ENCODE peak calls at places on chromosome 17, in six cellular contexts. I is AG09309, G is astrocyte of the spinal cord, L is colonic mucosa, J is mucosa of descending colon, U is coronary artery. E is an unnamed sample.

GRCh38 chr17:40063034-40063765 is 435 bp downstream of the THRA start:
- DNase-seq in U (peak), L (peak), J (peak), I (no peak), G (no peak), E (no peak)

GRCh38 chr17:58595194-58595792 is 80.9 kb upstream of the MTMR4 start:
- DNase-seq in J (no peak), L (no peak), G (no peak), I (no peak), U (no peak), E (no peak)

GRCh38 chr17:61314368-61315078 is 85.1 kb upstream of the TBX2 start:
- DNase-seq in I (no peak), L (no peak), G (peak), U (peak), J (no peak), E (peak)

GRCh38 chr17:17063546-17064122 is 21.4 kb downstream of the MPRIP start:
- DNase-seq in U (peak), L (no peak), J (peak), I (no peak), G (no peak), E (no peak)

GRCh38 chr17:31693433-31694210 is 165.4 kb downstream of the COPRS start:
- DNase-seq in L (no peak), G (no peak), U (no peak), J (no peak), I (no peak), E (no peak)

GRCh38 chr17:80624864-80625263 is 80.2 kb downstream of the RPTOR start:
- DNase-seq in U (no peak), L (no peak), J (no peak), G (no peak), I (no peak), E (no peak)

GRCh38 chr17:50589112-50589712 is 28.7 kb downstream of the CACNA1G start:
- DNase-seq in U (no peak), J (no peak), G (peak), I (no peak), L (no peak), E (no peak)

GRCh38 chr17:61399131-61400057 is at the start of gene TBX2:
- DNase-seq in L (peak), J (peak), U (peak), G (peak), I (peak), E (no peak)

GRCh38 chr17:42519546-42520444 is 16.2 kb upstream of the NAGLU start:
- DNase-seq in L (peak), I (peak), J (peak), U (peak), G (peak), E (peak)

GRCh38 chr17:77356109-77356689 is 215.4 kb downstream of the SEC14L1 start:
- DNase-seq in G (no peak), U (peak), J (no peak), L (peak), I (no peak), E (no peak)

GRCh38 chr17:63381101-63381729 is 64.9 kb downstream of the CYB561 start:
- DNase-seq in G (no peak), J (no peak), U (no peak), I (no peak), L (no peak), E (no peak)

GRCh38 chr17:73290399-73291259 is 21.2 kb downstream of the CDC42EP4 start:
- DNase-seq in J (no peak), L (no peak), G (peak), I (no peak), U (no peak), E (no peak)

GRCh38 chr17:73625006-73625405 is 19.2 kb downstream of the SDK2 start:
- DNase-seq in L (no peak), I (no peak), J (no peak), G (no peak), U (no peak), E (no peak)

GRCh38 chr17:64024781-64025731 is 4.6 kb upstream of the ICAM2 start:
- DNase-seq in G (no peak), L (peak), I (no peak), J (no peak), U (no peak), E (no peak)

GRCh38 chr17:74373838-74374606 is 6.7 kb downstream of the GPR142 start:
- DNase-seq in J (peak), I (no peak), U (no peak), L (peak), G (no peak), E (no peak)

GRCh38 chr17:42577140-42577531 is 393 bp downstream of the PSMC3IP start:
- DNase-seq in G (no peak), I (no peak), L (no peak), J (no peak), U (peak), E (no peak)

GRCh38 chr17:66175892-66176291 is 16.0 kb downstream of the CEP112 start:
- DNase-seq in U (no peak), G (no peak), J (no peak), L (no peak), I (no peak), E (no peak)

GRCh38 chr17:16435951-16436886 is 20.8 kb downstream of the TRPV2 start:
- DNase-seq in G (no peak), L (no peak), I (no peak), U (no peak), J (no peak), E (no peak)

GRCh38 chr17:6105608-6106007 is 35.4 kb downstream of the WSCD1 start:
- DNase-seq in I (no peak), U (no peak), J (no peak), G (no peak), L (no peak), E (no peak)

GRCh38 chr17:42670925-42671657 is 5.7 kb downstream of the PLEKHH3 start:
- DNase-seq in U (no peak), G (no peak), I (no peak), J (no peak), L (no peak), E (no peak)

GRCh38 chr17:66652840-66653507 is 181.9 kb upstream of the CACNG5 start:
- DNase-seq in I (no peak), J (no peak), U (no peak), G (no peak), L (no peak), E (no peak)

GRCh38 chr17:29571883-29572681 is 3.6 kb downstream of the TP53I13 start:
- DNase-seq in U (peak), L (peak), J (peak), I (no peak), G (no peak), E (no peak)

GRCh38 chr17:44382917-44383316 is 6.5 kb downstream of the ITGA2B start:
- DNase-seq in J (no peak), G (no peak), U (no peak), L (no peak), I (no peak), E (no peak)

GRCh38 chr17:73228748-73229236 is 32.9 kb downstream of the CPSF4L start:
- DNase-seq in G (peak), U (no peak), I (peak), J (peak), L (peak), E (peak)

GRCh38 chr17:67137026-67137370 is 92.6 kb downstream of the CACNG1 start:
- DNase-seq in I (no peak), G (no peak), J (no peak), L (no peak), U (no peak), E (no peak)

GRCh38 chr17:27491713-27492190 is 35.5 kb downstream of the KSR1 start:
- DNase-seq in J (no peak), U (no peak), G (no peak), I (no peak), L (no peak), E (no peak)

GRCh38 chr17:10114931-10115535 is 83.4 kb downstream of the GAS7 start:
- DNase-seq in I (peak), J (peak), G (peak), U (peak), L (peak), E (peak)

GRCh38 chr17:39700148-39700987 is 504 bp downstream of the ERBB2 start:
- DNase-seq in G (peak), J (peak), U (no peak), L (no peak), I (no peak), E (no peak)

GRCh38 chr17:11366451-11366850 is 125.4 kb downstream of the SHISA6 start:
- DNase-seq in U (no peak), J (no peak), I (no peak), G (no peak), L (no peak), E (no peak)

GRCh38 chr17:69485901-69486643 is 71.6 kb downstream of the MAP2K6 start:
- DNase-seq in L (no peak), J (no peak), G (peak), U (no peak), I (no peak), E (no peak)

GRCh38 chr17:35082073-35082657 is 18.7 kb upstream of the RFFL start:
- DNase-seq in U (no peak), I (peak), J (no peak), G (peak), L (no peak), E (peak)

GRCh38 chr17:72514888-72515287 is 394.1 kb downstream of the SOX9 start:
- DNase-seq in G (peak), U (no peak), L (no peak), J (no peak), I (no peak), E (peak)

GRCh38 chr17:71458322-71458721 is 662.5 kb upstream of the SOX9 start:
- DNase-seq in I (no peak), L (no peak), G (no peak), U (no peak), J (no peak), E (no peak)

GRCh38 chr17:59650642-59651041 is 30.9 kb downstream of the CLTC start:
- DNase-seq in J (no peak), I (no peak), L (no peak), U (no peak), G (no peak), E (no peak)

GRCh38 chr17:79940381-79941087 is 95.1 kb downstream of the TBC1D16 start:
- DNase-seq in G (no peak), L (no peak), U (no peak), J (peak), I (no peak), E (no peak)

GRCh38 chr17:50176559-50177471 is 11.0 kb downstream of the SGCA start:
- DNase-seq in L (no peak), G (no peak), U (no peak), J (no peak), I (no peak), E (no peak)

GRCh38 chr17:77692571-77693161 is 265.8 kb upstream of the TNRC6C start:
- DNase-seq in U (peak), L (peak), G (no peak), I (no peak), J (no peak), E (no peak)

GRCh38 chr17:72520665-72521303 is 400.0 kb downstream of the SOX9 start:
- DNase-seq in L (no peak), U (no peak), I (no peak), G (no peak), J (no peak), E (no peak)

DNA sequence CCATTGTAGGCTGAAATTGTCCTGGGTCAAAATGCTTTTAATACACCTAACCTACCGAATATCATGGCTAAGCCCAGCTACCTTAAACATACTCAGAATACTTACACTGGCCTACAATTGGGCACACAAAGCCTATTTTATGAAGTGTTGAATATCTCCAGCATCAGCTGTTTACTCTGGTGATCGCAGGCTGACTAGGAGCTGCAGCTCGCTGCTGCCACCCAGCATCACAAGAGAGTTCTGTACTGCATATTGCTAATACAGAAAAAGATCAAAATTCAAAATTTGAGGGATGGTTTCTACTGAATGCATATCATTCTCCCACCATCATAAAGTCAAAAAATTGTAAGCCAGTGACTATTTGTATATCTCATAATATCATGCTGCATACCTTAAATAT is 55.3 kb downstream of the ULK2 start:
- DNase-seq in G (no peak), J (no peak), U (no peak), I (no peak), L (no peak), E (no peak)
- TF ChIP-seq CTCF in G (peak), J (no peak), U (no peak), I (peak), L (no peak), E (peak)

DNA sequence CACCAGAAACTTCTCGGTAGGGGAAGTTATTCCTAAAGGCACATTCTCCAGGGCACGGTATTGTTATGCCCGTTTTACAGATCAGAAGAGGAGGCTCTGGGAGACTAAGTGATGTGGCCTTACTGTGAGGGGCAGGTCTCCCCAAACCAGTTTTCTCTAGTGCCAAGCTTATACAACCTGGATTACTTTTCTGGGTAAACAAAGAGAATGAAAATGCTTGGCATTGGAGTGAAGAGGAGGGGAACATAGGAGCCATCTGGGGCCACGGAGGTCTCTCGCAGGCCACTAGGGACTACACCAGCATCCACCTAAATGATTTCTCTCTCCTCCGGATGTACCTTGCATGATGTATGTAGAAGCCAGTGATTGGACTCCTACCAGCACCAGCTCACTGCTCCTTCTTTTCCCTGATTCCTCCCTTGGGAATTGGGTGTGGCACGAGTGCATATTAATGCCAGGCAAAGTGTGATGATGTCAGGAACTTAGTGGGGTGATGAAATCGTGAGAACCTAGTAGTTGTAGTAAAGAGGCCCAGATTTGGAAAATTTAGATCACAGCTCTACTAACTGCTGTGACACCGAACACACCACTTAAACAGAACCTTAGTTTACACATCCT is 687 bp downstream of the TOM1L1 start:
- DNase-seq in I (peak), J (peak), L (peak), G (peak), U (no peak), E (no peak)
- H3K4me3 ChIP-seq in I (peak), J (peak), L (peak), G (peak), U (peak), E (peak)

DNA sequence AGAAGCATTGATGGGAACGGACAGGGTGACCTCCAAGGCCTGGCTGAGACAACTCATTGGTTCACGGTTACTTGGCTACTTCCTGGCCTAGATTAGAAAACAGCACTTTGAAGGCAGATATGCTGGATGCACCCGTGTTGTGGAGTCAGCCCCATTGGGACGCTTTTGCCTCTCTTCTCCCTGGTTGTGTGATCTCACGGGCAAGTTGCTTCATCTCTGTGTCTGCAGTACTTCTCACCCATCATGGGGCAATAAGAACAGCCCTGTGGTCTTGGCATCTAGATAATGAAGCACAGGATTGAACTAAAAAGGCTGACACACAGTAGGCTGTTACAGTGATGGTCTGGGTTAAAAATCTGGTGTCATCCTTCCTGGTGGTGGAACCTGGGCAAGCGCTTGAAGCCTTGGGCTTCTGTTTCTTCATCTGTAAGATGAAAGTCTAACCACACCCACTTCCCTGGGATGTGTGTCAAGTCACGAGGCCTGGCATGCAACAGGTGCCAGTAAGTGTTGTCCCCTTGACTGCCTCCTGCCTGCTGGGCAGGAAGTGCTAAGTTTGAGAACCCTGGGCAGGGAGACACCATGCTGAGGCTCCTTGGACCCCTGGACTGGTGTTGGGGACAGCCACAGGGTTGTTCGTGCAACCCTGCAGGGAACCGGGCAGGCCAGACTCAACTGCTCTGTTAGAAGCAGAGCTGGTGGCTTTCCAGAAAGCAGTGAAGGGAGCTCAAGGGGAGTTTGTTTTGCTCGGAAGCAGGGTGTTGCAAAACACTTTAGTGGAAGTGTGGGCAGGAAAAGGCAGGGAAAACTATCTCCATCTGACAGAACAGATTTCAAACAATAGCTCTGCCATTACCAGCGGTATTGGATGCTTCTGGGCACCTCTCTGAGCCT is 6.0 kb upstream of the MAP2K3 start:
- DNase-seq in J (peak), G (no peak), L (peak), U (no peak), I (no peak), E (no peak)
- TF ChIP-seq CTCF in J (no peak), G (no peak), L (no peak), U (no peak), I (no peak), E (no peak)

GRCh38 chr17:48162946-48163506 is 55.5 kb downstream of the SNX11 start:
- DNase-seq in J (no peak), G (peak), I (no peak), U (no peak), L (peak), E (no peak)
- H3K4me3 ChIP-seq in J (no peak), G (no peak), I (no peak), U (no peak), L (no peak), E (no peak)

GRCh38 chr17:37678036-37678435 is 34.8 kb upstream of the DDX52 start:
- DNase-seq in U (no peak), L (no peak), I (no peak), G (no peak), J (no peak), E (no peak)
- TF ChIP-seq CTCF in U (no peak), L (no peak), I (no peak), G (no peak), J (no peak), E (no peak)

GRCh38 chr17:21511368-21512195 is 135.4 kb downstream of the KCNJ12 start:
- DNase-seq in I (peak), G (peak), U (peak), J (peak), L (peak), E (peak)

GRCh38 chr17:21510686-21511367 is 134.7 kb downstream of the KCNJ12 start:
- DNase-seq in G (peak), L (no peak), U (peak), J (no peak), I (no peak), E (no peak)

GRCh38 chr17:21513012-21513570 is 136.9 kb downstream of the KCNJ12 start:
- DNase-seq in L (peak), I (peak), G (peak), U (peak), J (peak), E (peak)

GRCh38 chr17:21512307-21513011 is 136.3 kb downstream of the KCNJ12 start:
- DNase-seq in L (no peak), I (no peak), J (no peak), U (peak), G (no peak), E (no peak)
- H3K4me3 ChIP-seq in L (peak), I (peak), J (no peak), U (peak), G (no peak), E (no peak)

GRCh38 chr17:48678141-48678971 is 44.0 kb downstream of the PRAC1 start:
- DNase-seq in J (peak), L (peak), U (no peak), I (no peak), G (peak), E (no peak)
- TF ChIP-seq CTCF in J (peak), L (peak), U (peak), I (peak), G (peak), E (peak)

GRCh38 chr17:75693500-75694481 is 26.7 kb downstream of the SAP30BP start:
- DNase-seq in I (peak), L (no peak), G (peak), U (peak), J (peak), E (peak)

GRCh38 chr17:75692976-75693375 is 25.8 kb downstream of the SAP30BP start:
- DNase-seq in L (no peak), G (no peak), J (peak), I (no peak), U (no peak), E (no peak)

GRCh38 chr17:75695141-75695829 is 26.0 kb upstream of the ITGB4 start:
- DNase-seq in I (no peak), J (no peak), L (no peak), G (peak), U (no peak), E (no peak)

GRCh38 chr17:75695830-75696271 is 25.4 kb upstream of the ITGB4 start:
- DNase-seq in J (peak), I (no peak), G (no peak), L (peak), U (no peak), E (no peak)

GRCh38 chr17:75694536-75694935 is 26.7 kb upstream of the ITGB4 start:
- DNase-seq in J (peak), U (no peak), L (no peak), G (no peak), I (no peak), E (no peak)
- H3K4me3 ChIP-seq in J (no peak), U (no peak), L (no peak), G (no peak), I (no peak), E (no peak)

DNA sequence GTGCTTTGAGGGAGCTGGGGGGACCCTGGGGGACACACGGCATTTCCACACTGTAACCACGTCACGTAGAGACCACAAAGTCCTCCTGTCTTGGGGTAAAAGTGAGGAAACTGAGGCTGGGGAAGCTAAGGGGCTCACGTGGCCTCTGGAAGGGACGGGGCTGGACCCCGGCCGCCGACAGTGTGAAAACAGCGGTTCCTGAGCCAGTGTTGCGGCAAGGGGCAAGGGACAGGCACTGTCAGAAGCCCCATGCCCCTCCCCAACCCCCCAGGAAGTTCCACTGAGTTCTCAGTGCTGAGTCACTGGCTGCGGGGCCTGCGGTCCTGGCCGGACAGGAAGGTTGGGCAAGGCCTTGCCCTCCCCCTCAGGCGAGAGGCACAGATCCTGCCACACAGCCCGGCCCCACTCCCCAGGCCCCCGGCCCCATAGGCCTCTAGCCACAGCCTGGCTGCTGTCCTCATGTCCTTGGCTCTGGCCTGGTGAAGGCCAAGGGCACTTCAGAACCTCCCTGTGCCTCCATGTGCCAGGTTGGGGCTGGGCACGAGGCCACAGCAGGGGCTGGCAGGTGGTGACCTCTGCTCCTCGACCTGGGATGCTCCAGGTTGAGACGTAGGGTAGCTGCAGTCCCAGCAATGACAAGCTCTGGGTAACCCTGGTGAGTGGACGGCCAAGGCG is 5.0 kb upstream of the CCDC57 start:
- DNase-seq in G (peak), L (no peak), I (peak), J (peak), U (peak), E (peak)
- TF ChIP-seq CTCF in G (no peak), L (no peak), I (no peak), J (no peak), U (no peak), E (no peak)

GRCh38 chr17:7889166-7889584 is 586 bp downstream of the CHD3 start:
- DNase-seq in I (peak), G (peak), L (peak), J (peak), U (peak), E (peak)
- H3K4me3 ChIP-seq in I (peak), G (no peak), L (no peak), J (no peak), U (no peak), E (peak)